ENCODE peak calls at places on chromosomes 6 and 20, in nine cellular contexts. P, B, D, R, M, A, X, Z and N are unnamed samples.

GRCh38 chr6:75154973-75155372 is 50.9 kb downstream of the COL12A1 start:
- DNase-seq in P (no peak), A (no peak), Z (no peak), X (no peak), M (no peak), B (no peak), R (no peak), D (no peak), N (no peak)

GRCh38 chr6:147868493-147869222 is 360.2 kb downstream of the SAMD5 start:
- DNase-seq in M (no peak), R (no peak), D (no peak), Z (no peak), A (no peak), X (no peak), B (no peak), P (no peak), N (no peak)

GRCh38 chr6:165439928-165440554 is 130.6 kb upstream of the C6orf118 start:
- DNase-seq in B (no peak), M (no peak), Z (no peak), A (peak; percentile 69), D (peak; percentile 34), P (no peak), X (no peak), R (no peak), N (no peak)

GRCh38 chr6:43444036-43444435 is 11.3 kb downstream of the DLK2 start:
- DNase-seq in X (no peak), R (no peak), B (no peak), P (no peak), Z (no peak), D (no peak), A (no peak), M (no peak), N (no peak)

GRCh38 chr6:151324079-151324825 is 67.1 kb downstream of the ZBTB2 start:
- DNase-seq in P (peak; percentile 74), B (peak; percentile 81), Z (peak; percentile 83), X (peak; percentile 51), D (peak; percentile 72), R (peak; percentile 51), M (peak; percentile 80), A (peak; percentile 84), N (peak; percentile 44)

GRCh38 chr20:56552911-56553629 is 20.0 kb downstream of the FAM209B start:
- DNase-seq in M (no peak), A (no peak), P (no peak), R (no peak), B (no peak), Z (no peak), X (no peak), D (no peak), N (no peak)

GRCh38 chr6:39051399-39052122 is 3.0 kb downstream of the GLP1R start:
- DNase-seq in B (peak; percentile 29), P (no peak), M (no peak), D (no peak), Z (no peak), R (no peak), A (no peak), X (no peak), N (no peak)

GRCh38 chr6:136360783-136361182 is 71.1 kb upstream of the BCLAF1 start:
- DNase-seq in X (no peak), D (no peak), P (no peak), M (no peak), Z (no peak), A (no peak), R (no peak), B (no peak), N (no peak)

GRCh38 chr20:20188647-20189046 is 136.3 kb downstream of the CFAP61 start:
- DNase-seq in X (no peak), P (no peak), A (no peak), B (no peak), Z (no peak), R (no peak), M (no peak), D (no peak), N (no peak)

GRCh38 chr20:32681175-32682084 is 7.7 kb upstream of the C20orf203 start:
- DNase-seq in D (no peak), R (no peak), M (no peak), A (no peak), P (no peak), B (peak; percentile 21), Z (no peak), X (peak; percentile 77), N (peak; percentile 51)

GRCh38 chr6:83952830-83953229 is 80.7 kb upstream of the MRAP2 start:
- DNase-seq in X (no peak), Z (no peak), M (no peak), D (no peak), P (no peak), A (no peak), R (no peak), B (no peak), N (no peak)

GRCh38 chr6:73152556-73152955 is 72.7 kb downstream of the KHDC1L start:
- DNase-seq in A (no peak), B (no peak), Z (no peak), P (no peak), D (no peak), M (no peak), R (no peak), X (no peak), N (no peak)

GRCh38 chr6:9848094-9848493 is 566.8 kb downstream of the TFAP2A start:
- DNase-seq in R (no peak), D (no peak), M (no peak), P (no peak), B (no peak), X (no peak), A (no peak), Z (no peak), N (no peak)

GRCh38 chr6:9851006-9851405 is 563.9 kb downstream of the TFAP2A start:
- DNase-seq in D (no peak), M (no peak), B (no peak), Z (no peak), A (no peak), R (no peak), P (no peak), X (no peak), N (no peak)

DNA sequence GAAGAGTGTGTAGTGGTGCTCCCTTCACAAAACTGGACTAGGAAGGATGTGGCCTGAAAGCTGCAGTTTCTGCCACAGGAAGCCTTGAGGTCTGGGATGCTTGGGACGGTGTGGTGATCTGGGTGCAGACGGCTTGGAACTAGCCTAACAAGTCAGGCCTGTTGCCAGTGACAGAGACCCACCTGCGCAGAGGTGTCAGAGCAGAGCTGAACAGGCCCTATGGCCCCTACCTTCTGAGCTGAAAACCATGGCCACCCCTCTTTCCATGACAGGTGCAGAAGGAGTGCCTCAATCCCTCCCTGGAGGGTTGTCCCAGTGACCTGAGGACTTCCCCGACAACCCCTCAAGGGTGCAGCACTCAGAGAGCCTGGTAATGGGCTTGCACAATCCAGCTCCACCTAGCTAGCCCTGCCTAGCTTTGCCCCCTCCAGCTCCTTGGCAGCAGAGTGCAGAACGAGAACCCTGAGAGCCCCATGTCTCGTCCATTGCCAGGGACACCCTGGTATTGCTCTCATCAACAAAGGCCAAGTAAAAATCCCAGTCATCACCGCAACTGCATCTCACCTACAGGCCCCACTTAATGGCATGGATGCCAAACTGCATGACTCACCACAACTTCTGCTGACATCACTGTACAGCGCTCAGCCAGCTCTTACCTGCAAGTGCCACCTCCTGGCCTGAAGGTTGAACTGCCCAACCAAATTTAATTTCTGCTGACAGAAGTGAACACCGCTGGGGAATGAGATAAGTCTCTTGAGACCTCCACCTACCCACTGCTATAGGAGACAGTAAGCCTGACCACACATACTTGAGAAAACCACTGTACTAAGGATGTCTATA is 563.1 kb downstream of the TFAP2A start:
- DNase-seq in A (peak; percentile 52), Z (no peak), P (no peak), B (no peak), R (no peak), M (no peak), D (peak; percentile 27), X (peak; percentile 2), N (no peak)
- TF ChIP-seq POLR2A in A (no peak), Z (no peak), P (no peak), B (no peak), R (no peak), M (no peak), D (no peak), X (no peak), N (no peak)

GRCh38 chr20:57680131-57680716 is 29.6 kb downstream of the PMEPA1 start:
- DNase-seq in M (no peak), X (no peak), P (no peak), Z (peak; percentile 37), R (no peak), D (no peak), A (no peak), B (no peak), N (no peak)
- TF ChIP-seq POLR2A in M (no peak), X (no peak), P (no peak), Z (no peak), R (no peak), D (no peak), A (no peak), B (no peak), N (no peak)

GRCh38 chr6:16729183-16729696 is 32.0 kb downstream of the ATXN1 start:
- DNase-seq in Z (no peak), X (no peak), A (peak; percentile 42), B (no peak), M (no peak), P (no peak), R (no peak), D (no peak), N (no peak)

GRCh38 chr6:16727996-16728395 is 33.3 kb downstream of the ATXN1 start:
- DNase-seq in R (no peak), A (no peak), D (no peak), X (no peak), P (no peak), Z (no peak), B (no peak), M (no peak), N (no peak)

GRCh38 chr6:16730720-16731502 is 30.3 kb downstream of the ATXN1 start:
- DNase-seq in P (no peak), X (no peak), B (no peak), D (no peak), A (no peak), R (no peak), M (no peak), Z (no peak), N (no peak)

GRCh38 chr6:16728513-16729182 is 32.6 kb downstream of the ATXN1 start:
- DNase-seq in X (no peak), A (no peak), M (no peak), Z (no peak), D (no peak), P (no peak), B (no peak), R (no peak), N (no peak)

DNA sequence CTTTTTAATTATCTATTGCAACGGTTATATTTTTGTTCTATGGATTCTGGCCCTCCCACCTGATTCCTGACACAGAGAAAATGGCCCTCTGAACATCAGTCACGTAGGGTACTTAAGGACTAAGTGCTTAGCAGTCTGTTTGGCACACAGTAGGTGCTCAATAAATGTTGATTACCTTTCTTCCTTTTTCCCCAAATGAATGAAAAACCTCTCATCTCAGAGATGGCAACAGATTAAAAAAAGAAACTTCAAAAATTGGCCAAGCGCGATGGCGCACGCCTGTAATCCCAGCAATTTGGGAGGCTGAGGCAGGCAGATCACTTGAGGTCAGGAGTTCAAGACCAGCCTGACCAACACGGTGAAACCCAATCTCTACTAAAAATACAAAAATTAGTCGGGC is 31.5 kb downstream of the ATXN1 start:
- DNase-seq in M (no peak), D (no peak), P (no peak), Z (no peak), R (no peak), X (no peak), A (no peak), B (no peak), N (no peak)
- TF ChIP-seq POLR2A in M (no peak), D (no peak), P (no peak), Z (no peak), R (no peak), X (no peak), A (no peak), B (no peak), N (no peak)

GRCh38 chr6:17705778-17706579 is 746 bp downstream of the NUP153 start:
- DNase-seq in P (peak; percentile 19), X (peak; percentile 85), R (peak; percentile 51), A (peak; percentile 78), Z (peak; percentile 75), D (no peak), B (peak; percentile 64), M (peak; percentile 65), N (no peak)
- TF ChIP-seq POLR2A in P (no peak), X (no peak), R (no peak), A (no peak), Z (no peak), D (no peak), B (no peak), M (no peak), N (no peak)